ENCODE peak calls at places on chromosomes 7 and 10, in eight cellular contexts. K is A549; Y is NCI-H1092 treated with DMSO at 0.1 percent for 48 hours; D is anterior cingulate cortex; F is KG1; V is left lobe of liver; L is activated T-cell treated with anti-CD3 and anti-CD28 coated beads, Interleukin-2, amount 50 U/mL, for 48 hours; P is CD4-positive, alpha-beta memory T cell. M is an unnamed sample.

GRCh38 chr7:55427279-55427788 is 62.2 kb downstream of the LANCL2 start:
- DNase-seq in K (no peak), Y (no peak), D (no peak), F (no peak), V (no peak), L (no peak), P (no peak), M (peak)

GRCh38 chr7:112554591-112554990 is 73.8 kb downstream of the LSMEM1 start:
- DNase-seq in K (no peak), Y (no peak), D (no peak), F (no peak), V (no peak), L (no peak), P (no peak), M (no peak)

GRCh38 chr7:119413314-119413805 is 859.6 kb upstream of the KCND2 start:
- DNase-seq in K (no peak), Y (no peak), D (no peak), F (no peak), V (no peak), L (no peak), P (no peak), M (no peak)

GRCh38 chr7:24739306-24739705 is 18.0 kb downstream of the GSDME start:
- DNase-seq in K (no peak), Y (no peak), D (no peak), F (no peak), V (no peak), L (no peak), P (no peak), M (no peak)

GRCh38 chr7:22094413-22095304 is 149.0 kb upstream of the CDCA7L start:
- DNase-seq in K (no peak), Y (no peak), D (no peak), F (no peak), V (no peak), L (no peak), P (no peak), M (no peak)

GRCh38 chr7:7221602-7222038 is 39.3 kb downstream of the C1GALT1 start:
- DNase-seq in K (peak), Y (no peak), D (no peak), F (no peak), V (no peak), L (no peak), P (no peak), M (peak)

GRCh38 chr7:156907656-156908055 is 14.7 kb upstream of the LMBR1 start:
- DNase-seq in K (no peak), Y (no peak), D (no peak), F (no peak), V (peak), L (no peak), P (no peak), M (no peak)

GRCh38 chr10:79392020-79392398 is 44.7 kb downstream of the PPIF start:
- DNase-seq in K (no peak), Y (no peak), D (no peak), F (no peak), V (peak), L (no peak), P (no peak), M (no peak)

GRCh38 chr7:155129789-155130188 is 59.7 kb downstream of the HTR5A start:
- DNase-seq in K (no peak), Y (no peak), D (no peak), F (no peak), V (no peak), L (no peak), P (no peak), M (no peak)

GRCh38 chr10:12466701-12467100 is 117.4 kb downstream of the CAMK1D start:
- DNase-seq in K (peak), Y (peak), D (no peak), F (no peak), V (no peak), L (no peak), P (no peak), M (no peak)

GRCh38 chr10:133143546-133143945 is 16.5 kb upstream of the KNDC1 start:
- DNase-seq in K (no peak), Y (no peak), D (no peak), F (no peak), V (no peak), L (peak), P (no peak), M (no peak)

GRCh38 chr10:79079490-79080355 is 11.0 kb downstream of the ZMIZ1 start:
- DNase-seq in K (peak), Y (no peak), D (no peak), F (no peak), V (no peak), L (no peak), P (no peak), M (no peak)

GRCh38 chr10:69087600-69088470 is at the start of gene SRGN:
- DNase-seq in K (peak), Y (no peak), D (no peak), F (peak), V (peak), L (peak), P (peak), M (peak)

GRCh38 chr7:30596043-30596641 is 1.5 kb downstream of the GARS1 start:
- DNase-seq in K (peak), Y (peak), D (no peak), F (no peak), V (no peak), L (no peak), P (no peak), M (peak)

GRCh38 chr7:33893377-33893776 is 12.0 kb upstream of the BMPER start:
- DNase-seq in K (no peak), Y (no peak), D (no peak), F (no peak), V (no peak), L (no peak), P (no peak), M (no peak)

GRCh38 chr10:80579849-80580645 is 42.3 kb downstream of the SH2D4B start:
- DNase-seq in K (no peak), Y (no peak), D (no peak), F (no peak), V (no peak), L (no peak), P (no peak), M (no peak)

GRCh38 chr10:27944005-27944404 is 54.9 kb downstream of the ODAD2 start:
- DNase-seq in K (no peak), Y (no peak), D (no peak), F (no peak), V (no peak), L (no peak), P (no peak), M (no peak)

GRCh38 chr7:490461-491291 is 29.0 kb downstream of the PDGFA start:
- DNase-seq in K (no peak), Y (no peak), D (no peak), F (no peak), V (no peak), L (no peak), P (no peak), M (peak)

GRCh38 chr10:106636781-106637491 is 527.6 kb downstream of the SORCS1 start:
- DNase-seq in K (no peak), Y (no peak), D (no peak), F (no peak), V (no peak), L (no peak), P (no peak), M (no peak)

GRCh38 chr7:6164491-6164890 is 107.9 kb downstream of the CYTH3 start:
- DNase-seq in K (peak), Y (no peak), D (no peak), F (no peak), V (no peak), L (no peak), P (no peak), M (no peak)

GRCh38 chr7:149125189-149125863 is 798 bp downstream of the ZNF425 start:
- DNase-seq in K (no peak), Y (no peak), D (no peak), F (no peak), V (no peak), L (no peak), P (no peak), M (no peak)

GRCh38 chr10:71525721-71526120 is 129.0 kb downstream of the CDH23 start:
- DNase-seq in K (no peak), Y (no peak), D (no peak), F (no peak), V (no peak), L (no peak), P (no peak), M (peak)

GRCh38 chr7:80420876-80421275 is 91.0 kb downstream of the GNAT3 start:
- DNase-seq in K (no peak), Y (no peak), D (no peak), F (no peak), V (no peak), L (no peak), P (no peak), M (no peak)

GRCh38 chr10:69766161-69766910 is 35.4 kb upstream of the COL13A1 start:
- DNase-seq in K (no peak), Y (no peak), D (no peak), F (no peak), V (no peak), L (no peak), P (no peak), M (no peak)

GRCh38 chr7:5423272-5423843 is at the start of gene TNRC18:
- DNase-seq in K (no peak), Y (no peak), D (peak), F (no peak), V (peak), L (peak), P (peak), M (no peak)

GRCh38 chr7:75042831-75043703 is 30.5 kb downstream of the RCC1L start:
- DNase-seq in K (no peak), Y (no peak), D (no peak), F (no peak), V (no peak), L (no peak), P (no peak), M (no peak)

GRCh38 chr7:1027285-1028043 is 16.9 kb upstream of the GPR146 start:
- DNase-seq in K (peak), Y (peak), D (no peak), F (no peak), V (no peak), L (no peak), P (no peak), M (peak)